ENCODE peak calls at places on chromosomes 2 and 18, in five cellular contexts. One of them, this sample, is unnamed.

GRCh38 chr2:106990307-106990706 is 104.3 kb upstream of the ST6GAL2 start:
- DNase-seq in NT2/D1: no peak
- DNase-seq in neural progenitor cell: no peak
- DNase-seq in endodermal cell: no peak
- DNase-seq in neuronal stem cell: no peak
- DNase-seq in this sample: no peak

GRCh38 chr2:172086349-172087190 is 1.3 kb downstream of the DLX1 start:
- DNase-seq in NT2/D1: no peak
- DNase-seq in neuronal stem cell: peak; percentile 89
- DNase-seq in endodermal cell: peak; percentile 91
- DNase-seq in neural progenitor cell: peak; percentile 94
- DNase-seq in this sample: peak; percentile 89

GRCh38 chr2:27956895-27957294 is 66.4 kb downstream of the BABAM2 start:
- DNase-seq in neuronal stem cell: no peak
- DNase-seq in NT2/D1: no peak
- DNase-seq in neural progenitor cell: no peak
- DNase-seq in endodermal cell: no peak
- DNase-seq in this sample: no peak

GRCh38 chr2:38533757-38534545 is 68.8 kb downstream of the HNRNPLL start:
- DNase-seq in neural progenitor cell: no peak
- DNase-seq in NT2/D1: no peak
- DNase-seq in endodermal cell: no peak
- DNase-seq in neuronal stem cell: no peak
- DNase-seq in this sample: no peak

GRCh38 chr18:22912835-22913234 is 20.3 kb upstream of the RBBP8 start:
- DNase-seq in endodermal cell: no peak
- DNase-seq in neuronal stem cell: no peak
- DNase-seq in NT2/D1: no peak
- DNase-seq in neural progenitor cell: no peak
- DNase-seq in this sample: no peak

GRCh38 chr2:234751275-234751938 is 200.4 kb upstream of the SH3BP4 start:
- DNase-seq in neuronal stem cell: no peak
- DNase-seq in neural progenitor cell: no peak
- DNase-seq in endodermal cell: no peak
- DNase-seq in NT2/D1: no peak
- DNase-seq in this sample: peak; percentile 32

GRCh38 chr2:46306320-46306719 is 9.1 kb downstream of the EPAS1 start:
- DNase-seq in NT2/D1: no peak
- DNase-seq in endodermal cell: no peak
- DNase-seq in neural progenitor cell: no peak
- DNase-seq in neuronal stem cell: no peak
- DNase-seq in this sample: no peak

GRCh38 chr2:150610670-150611279 is 123.3 kb upstream of the RND3 start:
- DNase-seq in NT2/D1: peak; percentile 46
- DNase-seq in neural progenitor cell: peak; percentile 55
- DNase-seq in neuronal stem cell: peak; percentile 21
- DNase-seq in endodermal cell: peak; percentile 76
- DNase-seq in this sample: peak; percentile 57

GRCh38 chr2:68103656-68104055 is 40.9 kb upstream of the C1D start:
- DNase-seq in NT2/D1: no peak
- DNase-seq in endodermal cell: no peak
- DNase-seq in neural progenitor cell: no peak
- DNase-seq in neuronal stem cell: no peak
- DNase-seq in this sample: no peak

GRCh38 chr18:62663731-62664336 is 51.5 kb upstream of the PHLPP1 start:
- DNase-seq in endodermal cell: peak; percentile 6
- DNase-seq in NT2/D1: no peak
- DNase-seq in neural progenitor cell: no peak
- DNase-seq in neuronal stem cell: no peak
- DNase-seq in this sample: no peak

GRCh38 chr2:8524823-8525222 is 157.0 kb upstream of the ID2 start:
- DNase-seq in endodermal cell: no peak
- DNase-seq in neuronal stem cell: no peak
- DNase-seq in neural progenitor cell: no peak
- DNase-seq in NT2/D1: no peak
- DNase-seq in this sample: no peak

GRCh38 chr18:44823782-44824181 is 143.1 kb downstream of the SETBP1 start:
- DNase-seq in neural progenitor cell: no peak
- DNase-seq in neuronal stem cell: no peak
- DNase-seq in NT2/D1: no peak
- DNase-seq in endodermal cell: no peak
- DNase-seq in this sample: no peak

GRCh38 chr2:169670937-169671336 is 23.3 kb downstream of the CFAP210 start:
- DNase-seq in neuronal stem cell: no peak
- DNase-seq in endodermal cell: no peak
- DNase-seq in NT2/D1: no peak
- DNase-seq in neural progenitor cell: no peak
- DNase-seq in this sample: no peak

GRCh38 chr2:27009716-27010115 is 23.0 kb upstream of the TMEM214 start:
- DNase-seq in neuronal stem cell: no peak
- DNase-seq in NT2/D1: no peak
- DNase-seq in endodermal cell: no peak
- DNase-seq in neural progenitor cell: no peak
- DNase-seq in this sample: no peak

GRCh38 chr2:148658807-148659722 is 14.5 kb downstream of the EPC2 start:
- DNase-seq in neural progenitor cell: no peak
- DNase-seq in endodermal cell: no peak
- DNase-seq in NT2/D1: no peak
- DNase-seq in neuronal stem cell: no peak
- DNase-seq in this sample: no peak

GRCh38 chr2:127074936-127075335 is 32.0 kb downstream of the BIN1 start:
- DNase-seq in NT2/D1: no peak
- DNase-seq in neuronal stem cell: no peak
- DNase-seq in neural progenitor cell: no peak
- DNase-seq in endodermal cell: no peak
- DNase-seq in this sample: no peak

GRCh38 chr2:191150451-191151314 is at the start of gene STAT4:
- DNase-seq in NT2/D1: peak; percentile 42
- DNase-seq in neural progenitor cell: peak; percentile 38
- DNase-seq in neuronal stem cell: no peak
- DNase-seq in endodermal cell: peak; percentile 88
- DNase-seq in this sample: peak; percentile 56
- H3K4me3 ChIP-seq in NT2/D1: peak within 1 kb of the TSS; percentile 61
- H3K4me3 ChIP-seq in neural progenitor cell: peak within 1 kb of the TSS; percentile 47
- H3K4me3 ChIP-seq in neuronal stem cell: peak within 1 kb of the TSS; percentile 19
- H3K4me3 ChIP-seq in endodermal cell: peak within 1 kb of the TSS; percentile 83
- H3K4me3 ChIP-seq in this sample: peak within 1 kb of the TSS; percentile 49

GRCh38 chr2:20669609-20670314 is 2.8 kb downstream of the GDF7 start:
- DNase-seq in NT2/D1: no peak
- DNase-seq in neuronal stem cell: no peak
- DNase-seq in neural progenitor cell: peak; percentile 41
- DNase-seq in endodermal cell: peak; percentile 68
- DNase-seq in this sample: peak; percentile 75

GRCh38 chr2:20668871-20669475 is 2.0 kb downstream of the GDF7 start:
- DNase-seq in endodermal cell: peak; percentile 44
- DNase-seq in neuronal stem cell: no peak
- DNase-seq in NT2/D1: no peak
- DNase-seq in neural progenitor cell: peak; percentile 26
- DNase-seq in this sample: peak; percentile 48

GRCh38 chr2:20671036-20671735 is 4.2 kb downstream of the GDF7 start:
- DNase-seq in neuronal stem cell: no peak
- DNase-seq in neural progenitor cell: peak; percentile 52
- DNase-seq in endodermal cell: peak; percentile 76
- DNase-seq in NT2/D1: no peak
- DNase-seq in this sample: no peak

GRCh38 chr2:20671736-20672080 is 4.8 kb downstream of the GDF7 start:
- DNase-seq in endodermal cell: peak; percentile 50
- DNase-seq in neural progenitor cell: peak; percentile 37
- DNase-seq in NT2/D1: no peak
- DNase-seq in neuronal stem cell: no peak
- DNase-seq in this sample: peak; percentile 51

GRCh38 chr2:20670315-20671035 is 3.5 kb downstream of the GDF7 start:
- DNase-seq in neuronal stem cell: no peak
- DNase-seq in neural progenitor cell: peak; percentile 63
- DNase-seq in endodermal cell: peak; percentile 75
- DNase-seq in NT2/D1: no peak
- DNase-seq in this sample: peak; percentile 82
- H3K27me3 ChIP-seq in neuronal stem cell: peaks cover 32% of the 10 kb centered on the region
- H3K27me3 ChIP-seq in neural progenitor cell: peaks cover 100% of the 10 kb centered on the region
- H3K27me3 ChIP-seq in endodermal cell: peaks cover 91% of the 10 kb centered on the region
- H3K27me3 ChIP-seq in NT2/D1: peaks cover 35% of the 10 kb centered on the region
- H3K27me3 ChIP-seq in this sample: peaks cover 76% of the 10 kb centered on the region

GRCh38 chr2:85651097-85651496 is 16.9 kb downstream of the SFTPB start:
- DNase-seq in NT2/D1: no peak
- DNase-seq in endodermal cell: no peak
- DNase-seq in neural progenitor cell: no peak
- DNase-seq in neuronal stem cell: no peak
- DNase-seq in this sample: no peak
- H3K36me3 ChIP-seq in NT2/D1: peaks cover 69% of the 10 kb centered on the region
- H3K36me3 ChIP-seq in endodermal cell: peaks cover 78% of the 10 kb centered on the region
- H3K36me3 ChIP-seq in neural progenitor cell: peaks cover 3% of the 10 kb centered on the region
- H3K36me3 ChIP-seq in neuronal stem cell: peaks cover 87% of the 10 kb centered on the region
- H3K36me3 ChIP-seq in this sample: peaks cover 31% of the 10 kb centered on the region

GRCh38 chr18:25351773-25352628 is at the start of gene ZNF521:
- DNase-seq in NT2/D1: peak; percentile 28
- DNase-seq in neuronal stem cell: peak; percentile 95
- DNase-seq in endodermal cell: peak; percentile 92
- DNase-seq in neural progenitor cell: peak; percentile 96
- DNase-seq in this sample: peak; percentile 92
- H3K4me3 ChIP-seq in NT2/D1: peak within 1 kb of the TSS; percentile 36
- H3K4me3 ChIP-seq in neuronal stem cell: peak within 1 kb of the TSS; percentile 76
- H3K4me3 ChIP-seq in endodermal cell: peak within 1 kb of the TSS; percentile 90
- H3K4me3 ChIP-seq in neural progenitor cell: peak within 1 kb of the TSS; percentile 100
- H3K4me3 ChIP-seq in this sample: peak within 1 kb of the TSS; percentile 66

GRCh38 chr2:217031445-217031844 is 171.6 kb upstream of the TNP1 start:
- DNase-seq in NT2/D1: no peak
- DNase-seq in neural progenitor cell: no peak
- DNase-seq in endodermal cell: no peak
- DNase-seq in neuronal stem cell: no peak
- DNase-seq in this sample: no peak

GRCh38 chr2:217030081-217030480 is 170.2 kb upstream of the TNP1 start:
- DNase-seq in neural progenitor cell: no peak
- DNase-seq in NT2/D1: no peak
- DNase-seq in endodermal cell: no peak
- DNase-seq in neuronal stem cell: no peak
- DNase-seq in this sample: no peak

GRCh38 chr2:217035967-217036366 is 176.1 kb upstream of the TNP1 start:
- DNase-seq in neuronal stem cell: no peak
- DNase-seq in NT2/D1: no peak
- DNase-seq in endodermal cell: no peak
- DNase-seq in neural progenitor cell: no peak
- DNase-seq in this sample: no peak

GRCh38 chr2:217037330-217037729 is 177.5 kb upstream of the TNP1 start:
- DNase-seq in endodermal cell: peak; percentile 35
- DNase-seq in neural progenitor cell: no peak
- DNase-seq in neuronal stem cell: no peak
- DNase-seq in NT2/D1: no peak
- DNase-seq in this sample: no peak

GRCh38 chr2:217033191-217033590 is 173.3 kb upstream of the TNP1 start:
- DNase-seq in neural progenitor cell: no peak
- DNase-seq in neuronal stem cell: no peak
- DNase-seq in endodermal cell: no peak
- DNase-seq in NT2/D1: no peak
- DNase-seq in this sample: no peak
- H3K27me3 ChIP-seq in neural progenitor cell: no peaks in the 10 kb centered on the region
- H3K27me3 ChIP-seq in neuronal stem cell: no peaks in the 10 kb centered on the region
- H3K27me3 ChIP-seq in endodermal cell: no peaks in the 10 kb centered on the region
- H3K27me3 ChIP-seq in NT2/D1: no peaks in the 10 kb centered on the region
- H3K27me3 ChIP-seq in this sample: no peaks in the 10 kb centered on the region

GRCh38 chr18:58980991-58981390 is 116.3 kb downstream of the ZNF532 start:
- DNase-seq in neural progenitor cell: no peak
- DNase-seq in NT2/D1: no peak
- DNase-seq in neuronal stem cell: no peak
- DNase-seq in endodermal cell: peak; percentile 6
- DNase-seq in this sample: no peak
- H3K36me3 ChIP-seq in neural progenitor cell: no peaks in the 10 kb centered on the region
- H3K36me3 ChIP-seq in NT2/D1: peaks cover 58% of the 10 kb centered on the region
- H3K36me3 ChIP-seq in neuronal stem cell: peaks cover 82% of the 10 kb centered on the region
- H3K36me3 ChIP-seq in endodermal cell: peaks cover 86% of the 10 kb centered on the region
- H3K36me3 ChIP-seq in this sample: peaks cover 33% of the 10 kb centered on the region

GRCh38 chr2:119638891-119639539 is 40.0 kb upstream of the TMEM177 start:
- DNase-seq in neuronal stem cell: peak; percentile 47
- DNase-seq in endodermal cell: peak; percentile 79
- DNase-seq in neural progenitor cell: peak; percentile 66
- DNase-seq in NT2/D1: peak; percentile 13
- DNase-seq in this sample: peak; percentile 58
- H3K4me3 ChIP-seq in neuronal stem cell: peak overlapping the region; percentile 28
- H3K4me3 ChIP-seq in endodermal cell: no peak overlapping the region
- H3K4me3 ChIP-seq in neural progenitor cell: no peak overlapping the region
- H3K4me3 ChIP-seq in NT2/D1: no peak overlapping the region
- H3K4me3 ChIP-seq in this sample: no peak overlapping the region

GRCh38 chr2:120465012-120465700 is 119.2 kb downstream of the INHBB start:
- DNase-seq in neural progenitor cell: no peak
- DNase-seq in neuronal stem cell: no peak
- DNase-seq in NT2/D1: no peak
- DNase-seq in endodermal cell: no peak
- DNase-seq in this sample: no peak

GRCh38 chr2:120465701-120465988 is 119.7 kb downstream of the INHBB start:
- DNase-seq in endodermal cell: no peak
- DNase-seq in NT2/D1: no peak
- DNase-seq in neuronal stem cell: no peak
- DNase-seq in neural progenitor cell: no peak
- DNase-seq in this sample: no peak

GRCh38 chr2:120465989-120466703 is 120.2 kb downstream of the INHBB start:
- DNase-seq in neuronal stem cell: peak; percentile 51
- DNase-seq in neural progenitor cell: peak; percentile 91
- DNase-seq in NT2/D1: peak; percentile 85
- DNase-seq in endodermal cell: peak; percentile 97
- DNase-seq in this sample: peak; percentile 97

GRCh38 chr2:120468136-120468535 is 122.2 kb downstream of the INHBB start:
- DNase-seq in endodermal cell: no peak
- DNase-seq in neural progenitor cell: no peak
- DNase-seq in NT2/D1: no peak
- DNase-seq in neuronal stem cell: no peak
- DNase-seq in this sample: no peak

DNA sequence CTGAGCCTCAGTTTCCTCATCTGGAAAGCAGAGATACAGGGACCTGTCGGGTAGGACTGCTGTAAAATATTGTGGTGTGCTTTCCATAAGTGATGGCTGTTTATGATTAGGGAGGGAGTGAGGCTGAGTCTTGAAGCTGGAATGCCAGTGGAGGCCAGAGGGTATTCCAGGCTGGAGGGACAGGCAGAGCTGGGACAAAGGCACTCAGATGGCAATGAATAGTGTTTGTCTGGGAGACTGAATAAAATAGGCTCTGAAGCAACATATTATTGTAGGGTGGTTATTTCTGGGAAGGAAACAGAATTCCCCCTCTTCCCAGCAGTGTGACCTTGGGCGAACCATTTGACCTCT is 120.7 kb downstream of the INHBB start:
- DNase-seq in neuronal stem cell: no peak
- DNase-seq in endodermal cell: no peak
- DNase-seq in NT2/D1: no peak
- DNase-seq in neural progenitor cell: no peak
- DNase-seq in this sample: no peak
- H3K27me3 ChIP-seq in neuronal stem cell: peaks cover 96% of the 10 kb centered on the region
- H3K27me3 ChIP-seq in endodermal cell: peaks cover 88% of the 10 kb centered on the region
- H3K27me3 ChIP-seq in NT2/D1: peaks cover 96% of the 10 kb centered on the region
- H3K27me3 ChIP-seq in neural progenitor cell: peaks cover 100% of the 10 kb centered on the region
- H3K27me3 ChIP-seq in this sample: peaks cover 80% of the 10 kb centered on the region

GRCh38 chr2:231104115-231104713 is 20.6 kb downstream of the HTR2B start:
- DNase-seq in neuronal stem cell: peak; percentile 39
- DNase-seq in neural progenitor cell: peak; percentile 61
- DNase-seq in NT2/D1: peak; percentile 22
- DNase-seq in endodermal cell: peak; percentile 84
- DNase-seq in this sample: peak; percentile 9
- H3K36me3 ChIP-seq in neuronal stem cell: peaks cover 73% of the 10 kb centered on the region
- H3K36me3 ChIP-seq in neural progenitor cell: no peaks in the 10 kb centered on the region
- H3K36me3 ChIP-seq in NT2/D1: peaks cover 60% of the 10 kb centered on the region
- H3K36me3 ChIP-seq in endodermal cell: peaks cover 72% of the 10 kb centered on the region
- H3K36me3 ChIP-seq in this sample: peaks cover 11% of the 10 kb centered on the region

This sample was measured in H7.